ENCODE peak calls at places on chromosome X, in five cellular contexts. N is cardiac muscle cell; R is Peyer's patch; Q is CD8-positive, alpha-beta T cell; A is Panc1. F is an unnamed sample. For H3K4me1, the result is how much of the 10 kb centered on the place peaks cover.

GRCh38 chrX:96183843-96184242 is 500.8 kb upstream of the DIAPH2 start:
- DNase-seq in N (no peak), R (no peak), Q (no peak), A (no peak), F (no peak)

GRCh38 chrX:118038614-118039365 is 77.8 kb downstream of the KLHL13 start:
- DNase-seq in N (no peak), R (no peak), Q (no peak), A (no peak), F (no peak)

GRCh38 chrX:6468716-6469115 is 66.2 kb downstream of the VCX3A start:
- DNase-seq in N (no peak), R (no peak), Q (no peak), A (no peak), F (no peak)

GRCh38 chrX:3532571-3532970 is 180.9 kb downstream of the PRKX start:
- DNase-seq in N (no peak), R (no peak), Q (no peak), A (no peak), F (no peak)

GRCh38 chrX:65862638-65863037 is 177.2 kb downstream of the VSIG4 start:
- DNase-seq in N (no peak), R (no peak), Q (no peak), A (no peak), F (no peak)

GRCh38 chrX:45196701-45197100 is 4.0 kb downstream of the DIPK2B start:
- DNase-seq in N (no peak), R (no peak), Q (no peak), A (no peak), F (no peak)

GRCh38 chrX:140572724-140573123 is 67.9 kb upstream of the SOX3 start:
- DNase-seq in N (peak), R (peak), Q (no peak), A (peak), F (peak)

GRCh38 chrX:121084903-121085611 is 37.6 kb downstream of the GLUD2 start:
- DNase-seq in N (no peak), R (no peak), Q (no peak), A (no peak), F (no peak)

GRCh38 chrX:68354869-68355628 is 78.2 kb downstream of the OPHN1 start:
- DNase-seq in N (no peak), R (no peak), Q (no peak), A (no peak), F (no peak)

GRCh38 chrX:149825424-149825823 is 43.7 kb downstream of the MAGEA9 start:
- DNase-seq in N (peak), R (no peak), Q (no peak), A (no peak), F (no peak)

GRCh38 chrX:121581885-121582284 is 534.5 kb downstream of the GLUD2 start:
- DNase-seq in N (peak), R (no peak), Q (no peak), A (no peak), F (no peak)

GRCh38 chrX:1321689-1322088 is 14.9 kb upstream of the IL3RA start:
- DNase-seq in N (no peak), R (no peak), Q (no peak), A (no peak), F (no peak)

GRCh38 chrX:30301977-30302376 is 7.2 kb downstream of the NR0B1 start:
- DNase-seq in N (peak), R (no peak), Q (no peak), A (no peak), F (no peak)

GRCh38 chrX:146967296-146967695 is 152.8 kb upstream of the CXorf51A start:
- DNase-seq in N (no peak), R (no peak), Q (no peak), A (no peak), F (no peak)

GRCh38 chrX:25005382-25006185 is 10.2 kb downstream of the ARX start:
- DNase-seq in N (no peak), R (no peak), Q (no peak), A (no peak), F (no peak)

GRCh38 chrX:3346436-3347329 is at the start of gene MXRA5:
- DNase-seq in N (peak), R (no peak), Q (no peak), A (no peak), F (no peak)

GRCh38 chrX:40154853-40155616 is 57.3 kb upstream of the BCOR start:
- DNase-seq in N (peak), R (peak), Q (no peak), A (no peak), F (peak)

GRCh38 chrX:15855562-15856256 is 1.1 kb upstream of the AP1S2 start:
- DNase-seq in N (no peak), R (no peak), Q (no peak), A (no peak), F (no peak)

GRCh38 chrX:15854712-15855561 is at the start of gene AP1S2:
- DNase-seq in N (peak), R (peak), Q (peak), A (peak), F (peak)

GRCh38 chrX:15856580-15856979 is 2.0 kb upstream of the AP1S2 start:
- DNase-seq in N (no peak), R (no peak), Q (no peak), A (no peak), F (no peak)

GRCh38 chrX:15854080-15854655 is 445 bp downstream of the AP1S2 start:
- DNase-seq in N (peak), R (peak), Q (peak), A (no peak), F (peak)

GRCh38 chrX:15853586-15854079 is 980 bp downstream of the AP1S2 start:
- DNase-seq in N (no peak), R (no peak), Q (no peak), A (no peak), F (no peak)
- TF ChIP-seq CTCF in N (no peak), R (no peak), Q (no peak), A (no peak), F (no peak)

DNA sequence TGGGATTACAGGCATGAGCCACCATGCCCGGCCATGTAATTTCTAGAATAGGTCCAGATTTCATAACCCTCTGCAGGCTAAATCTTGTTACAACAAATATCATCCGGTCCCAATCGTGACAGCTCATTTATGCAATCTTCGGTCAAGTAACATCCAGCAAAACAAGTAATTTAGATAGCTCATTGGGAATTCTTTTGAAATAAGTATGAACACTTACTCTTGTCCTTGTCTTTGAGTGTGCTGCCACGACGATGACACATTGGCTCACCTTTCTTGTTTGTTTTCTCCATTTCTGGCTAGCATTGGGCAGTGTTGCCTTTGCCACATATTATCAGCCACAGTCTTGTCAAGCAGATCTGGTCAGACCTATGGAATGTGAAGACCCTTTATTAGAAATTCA is 92.0 kb downstream of the PHEX start:
- DNase-seq in N (no peak), R (no peak), Q (no peak), A (no peak), F (no peak)
- H3K27ac ChIP-seq in N (no peak), R (no peak), Q (no peak), A (no peak), F (no peak)

GRCh38 chrX:17535229-17535628 is 160.2 kb downstream of the NHS start:
- DNase-seq in N (peak), R (peak), Q (no peak), A (no peak), F (peak)

GRCh38 chrX:17529349-17529748 is 154.3 kb downstream of the NHS start:
- DNase-seq in N (no peak), R (no peak), Q (no peak), A (no peak), F (no peak)

GRCh38 chrX:17527932-17528331 is 152.9 kb downstream of the NHS start:
- DNase-seq in N (no peak), R (no peak), Q (no peak), A (no peak), F (no peak)

GRCh38 chrX:17527135-17527701 is 152.2 kb downstream of the NHS start:
- DNase-seq in N (no peak), R (no peak), Q (no peak), A (no peak), F (peak)

GRCh38 chrX:17531500-17531899 is 156.5 kb downstream of the NHS start:
- DNase-seq in N (no peak), R (no peak), Q (no peak), A (no peak), F (no peak)
- H3K4me1 ChIP-seq in N (under half), R (under half), Q (under half), A (under half), F (under half)

DNA sequence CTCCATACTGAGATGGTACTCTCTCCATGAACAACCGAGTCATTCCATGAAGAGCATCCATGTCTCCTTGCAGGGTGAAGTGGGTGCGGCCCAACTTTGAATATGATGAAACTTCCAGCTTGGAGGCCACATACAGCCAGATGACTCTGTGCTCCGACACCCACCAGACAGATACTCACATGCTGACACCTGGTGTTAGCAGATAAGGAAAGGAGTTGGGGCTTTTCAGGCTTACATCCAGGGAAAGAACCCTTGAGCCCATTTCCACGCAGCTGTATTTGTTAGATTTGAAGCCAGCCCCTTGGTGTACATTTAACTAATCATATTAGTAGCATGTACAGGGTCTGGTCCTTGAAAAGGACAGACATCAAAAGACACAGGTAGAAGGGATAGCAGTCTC is 62.1 kb upstream of the PRRG3 start:
- DNase-seq in N (no peak), R (no peak), Q (no peak), A (no peak), F (no peak)
- TF ChIP-seq CTCF in N (no peak), R (no peak), Q (no peak), A (no peak), F (no peak)

GRCh38 chrX:153780678-153781427 is at the start of gene SRPK3:
- DNase-seq in N (no peak), R (no peak), Q (no peak), A (no peak), F (no peak)
- H3K27ac ChIP-seq in N (no peak), R (peak), Q (no peak), A (peak), F (no peak)

DNA sequence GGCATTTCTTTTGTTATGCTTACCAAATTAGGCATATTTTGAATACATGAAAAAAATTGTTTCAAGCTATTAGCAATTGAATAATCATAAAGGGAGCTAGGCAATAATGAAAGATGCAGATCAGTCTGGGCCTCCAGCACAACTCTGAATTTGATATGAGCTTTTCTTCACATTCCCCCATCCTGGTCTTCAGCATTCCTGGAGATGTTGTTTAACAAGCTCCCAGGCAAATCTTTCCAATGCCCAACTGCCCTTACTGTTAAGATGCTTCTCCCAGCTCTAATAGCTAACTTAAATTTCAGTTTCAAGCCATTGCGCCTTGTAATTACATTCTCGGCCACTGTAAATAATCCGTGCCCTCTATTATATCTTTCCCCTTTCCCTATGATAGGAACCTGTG is 19.2 kb downstream of the GPC3 start:
- DNase-seq in N (no peak), R (no peak), Q (no peak), A (no peak), F (no peak)
- H3K4me1 ChIP-seq in N (under half), R (under half), Q (under half), A (under half), F (under half)

DNA sequence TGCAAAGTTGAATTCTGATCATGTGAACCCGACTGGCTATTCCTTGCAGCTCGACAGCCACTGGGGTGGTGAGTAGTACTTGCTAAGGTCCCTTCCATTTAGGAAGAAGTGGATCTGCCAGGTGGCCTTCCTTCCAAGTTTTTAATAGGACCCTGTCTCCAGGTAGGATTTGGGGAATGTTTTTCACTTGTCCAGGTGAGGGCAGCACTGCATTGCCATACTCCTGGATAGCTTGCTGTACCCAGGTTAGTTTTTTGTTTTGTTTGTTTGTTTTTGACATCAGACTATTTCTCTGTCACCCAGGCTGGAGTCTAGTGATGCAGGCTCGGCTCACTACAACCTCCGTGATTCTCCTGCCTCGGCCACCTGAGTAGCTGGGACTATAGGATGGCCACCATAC is 29.8 kb downstream of the SAGE1 start:
- DNase-seq in N (no peak), R (no peak), Q (no peak), A (no peak), F (no peak)
- TF ChIP-seq CTCF in N (no peak), R (no peak), Q (no peak), A (peak), F (no peak)

F was measured in colonic mucosa.